ENCODE peak calls at places on chromosome 10, in six cellular contexts. X is PC-9; V is CD8-positive, alpha-beta T cell; W is OCI-LY7; M is heart right ventricle; F is mammary epithelial cell. O is an unnamed sample.

GRCh38 chr10:114729103-114729659 is 71.1 kb upstream of the ABLIM1 start:
- DNase-seq in X (no peak), V (no peak), W (no peak), M (no peak), F (no peak), O (no peak)

GRCh38 chr10:69089638-69090599 is 2.0 kb downstream of the SRGN start:
- DNase-seq in X (no peak), V (peak), W (no peak), M (peak), F (no peak), O (no peak)

GRCh38 chr10:95818663-95819062 is 62.7 kb downstream of the ENTPD1 start:
- DNase-seq in X (peak), V (no peak), W (no peak), M (no peak), F (peak), O (no peak)

GRCh38 chr10:104806791-104807190 is 165.7 kb downstream of the SORCS3 start:
- DNase-seq in X (no peak), V (no peak), W (no peak), M (no peak), F (no peak), O (no peak)

GRCh38 chr10:78202386-78202785 is 168.7 kb downstream of the RPS24 start:
- DNase-seq in X (no peak), V (no peak), W (no peak), M (no peak), F (no peak), O (no peak)

GRCh38 chr10:21261705-21262285 is 263.7 kb downstream of the SKIDA1 start:
- DNase-seq in X (no peak), V (no peak), W (no peak), M (no peak), F (no peak), O (peak)

GRCh38 chr10:104122273-104123107 is 519 bp downstream of the SFR1 start:
- DNase-seq in X (no peak), V (no peak), W (peak), M (no peak), F (no peak), O (no peak)

GRCh38 chr10:62990126-62990525 is 143.0 kb upstream of the NRBF2 start:
- DNase-seq in X (no peak), V (no peak), W (no peak), M (no peak), F (peak), O (no peak)

GRCh38 chr10:110305767-110306451 is 1.2 kb upstream of the SMNDC1 start:
- DNase-seq in X (peak), V (peak), W (peak), M (peak), F (peak), O (no peak)

GRCh38 chr10:114859227-114859626 is 37.6 kb downstream of the FHIP2A start:
- DNase-seq in X (no peak), V (no peak), W (no peak), M (no peak), F (no peak), O (no peak)

GRCh38 chr10:69697006-69697405 is 67.0 kb downstream of the FAM241B start:
- DNase-seq in X (peak), V (no peak), W (no peak), M (no peak), F (no peak), O (no peak)

GRCh38 chr10:131086094-131086493 is 225.4 kb downstream of the TCERG1L start:
- DNase-seq in X (no peak), V (no peak), W (no peak), M (no peak), F (no peak), O (no peak)

GRCh38 chr10:77163670-77164348 is 473.8 kb downstream of the KCNMA1 start:
- DNase-seq in X (peak), V (no peak), W (no peak), M (no peak), F (peak), O (no peak)

GRCh38 chr10:79400567-79401004 is 44.8 kb downstream of the ZCCHC24 start:
- DNase-seq in X (no peak), V (peak), W (peak), M (no peak), F (no peak), O (no peak)

GRCh38 chr10:5861269-5862031 is 28.2 kb downstream of the ANKRD16 start:
- DNase-seq in X (peak), V (no peak), W (no peak), M (no peak), F (peak), O (no peak)

GRCh38 chr10:35424680-35425285 is 88.5 kb downstream of the CCNY start:
- DNase-seq in X (no peak), V (no peak), W (no peak), M (no peak), F (no peak), O (no peak)

GRCh38 chr10:114073787-114074186 is 30.1 kb downstream of the ADRB1 start:
- DNase-seq in X (no peak), V (peak), W (peak), M (no peak), F (no peak), O (no peak)

GRCh38 chr10:3396116-3396515 is 223.5 kb upstream of the PITRM1 start:
- DNase-seq in X (no peak), V (no peak), W (no peak), M (no peak), F (no peak), O (no peak)

GRCh38 chr10:84397735-84398144 is 69.4 kb downstream of the CCSER2 start:
- DNase-seq in X (no peak), V (no peak), W (no peak), M (no peak), F (peak), O (no peak)

DNA sequence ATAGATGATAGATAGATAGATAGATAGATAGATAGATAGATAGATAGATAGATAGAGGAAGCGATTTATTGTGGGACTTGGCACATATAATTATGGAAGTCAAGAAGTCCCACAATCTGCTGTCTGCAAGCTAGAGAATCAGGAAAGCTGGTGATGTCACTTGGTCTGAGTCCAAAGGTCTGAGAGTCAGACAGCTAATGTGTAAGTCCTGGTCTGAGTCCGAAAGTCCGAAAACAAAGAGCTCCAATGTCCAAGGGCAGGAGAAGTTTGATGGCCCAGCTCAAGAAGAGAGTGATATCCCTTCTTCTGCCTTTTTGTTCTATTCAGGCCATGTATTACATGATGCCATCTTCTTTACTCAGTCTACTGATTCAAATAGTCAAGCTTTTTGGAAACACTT is 53.8 kb upstream of the TCF7L2 start:
- DNase-seq in X (no peak), V (no peak), W (no peak), M (no peak), F (no peak), O (no peak)
- H3K27ac ChIP-seq in X (no peak), V (no peak), W (no peak), M (no peak), F (no peak), O (no peak)

DNA sequence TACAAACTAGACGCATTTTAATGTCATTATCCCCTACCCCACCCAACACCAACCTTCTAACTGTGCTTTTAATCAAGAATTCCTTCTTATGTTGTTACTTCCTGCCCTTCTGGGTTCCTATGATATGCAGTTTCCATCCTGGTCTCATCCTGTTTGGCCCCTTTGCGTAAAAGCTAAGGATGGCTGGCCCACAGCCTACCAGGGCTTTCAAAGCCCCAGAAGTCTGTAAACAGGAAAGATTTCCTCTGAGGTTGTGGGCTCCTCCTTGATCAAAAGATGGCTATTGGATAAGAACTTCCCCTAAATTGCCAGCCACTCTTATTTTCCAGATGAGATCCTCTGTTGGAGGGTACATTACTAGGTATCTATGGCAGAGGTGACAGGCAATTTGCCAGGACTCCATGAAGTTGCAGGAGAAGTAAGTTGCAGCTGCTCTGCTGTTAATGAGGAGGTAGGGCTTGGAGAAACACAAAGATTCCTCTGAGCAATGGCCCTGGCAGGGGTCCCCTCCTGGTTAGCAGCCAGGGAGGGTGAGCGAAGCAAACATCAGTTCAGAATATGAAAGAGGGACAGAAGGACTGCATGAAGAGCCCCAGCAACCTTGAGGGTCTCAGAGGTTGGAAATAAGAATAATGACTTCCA is 32.2 kb downstream of the NRP1 start:
- DNase-seq in X (no peak), V (no peak), W (no peak), M (peak), F (no peak), O (no peak)
- H3K27ac ChIP-seq in X (peak), V (no peak), W (no peak), M (peak), F (no peak), O (no peak)

GRCh38 chr10:121683803-121684202 is 85.6 kb upstream of the FGFR2 start:
- DNase-seq in X (no peak), V (no peak), W (no peak), M (no peak), F (no peak), O (no peak)

GRCh38 chr10:121683366-121683765 is 85.1 kb upstream of the FGFR2 start:
- DNase-seq in X (no peak), V (no peak), W (no peak), M (no peak), F (no peak), O (no peak)

GRCh38 chr10:121681171-121681752 is 83.0 kb upstream of the FGFR2 start:
- DNase-seq in X (no peak), V (no peak), W (no peak), M (no peak), F (no peak), O (no peak)

GRCh38 chr10:121684276-121684675 is 86.0 kb upstream of the FGFR2 start:
- DNase-seq in X (no peak), V (no peak), W (no peak), M (no peak), F (no peak), O (no peak)

DNA sequence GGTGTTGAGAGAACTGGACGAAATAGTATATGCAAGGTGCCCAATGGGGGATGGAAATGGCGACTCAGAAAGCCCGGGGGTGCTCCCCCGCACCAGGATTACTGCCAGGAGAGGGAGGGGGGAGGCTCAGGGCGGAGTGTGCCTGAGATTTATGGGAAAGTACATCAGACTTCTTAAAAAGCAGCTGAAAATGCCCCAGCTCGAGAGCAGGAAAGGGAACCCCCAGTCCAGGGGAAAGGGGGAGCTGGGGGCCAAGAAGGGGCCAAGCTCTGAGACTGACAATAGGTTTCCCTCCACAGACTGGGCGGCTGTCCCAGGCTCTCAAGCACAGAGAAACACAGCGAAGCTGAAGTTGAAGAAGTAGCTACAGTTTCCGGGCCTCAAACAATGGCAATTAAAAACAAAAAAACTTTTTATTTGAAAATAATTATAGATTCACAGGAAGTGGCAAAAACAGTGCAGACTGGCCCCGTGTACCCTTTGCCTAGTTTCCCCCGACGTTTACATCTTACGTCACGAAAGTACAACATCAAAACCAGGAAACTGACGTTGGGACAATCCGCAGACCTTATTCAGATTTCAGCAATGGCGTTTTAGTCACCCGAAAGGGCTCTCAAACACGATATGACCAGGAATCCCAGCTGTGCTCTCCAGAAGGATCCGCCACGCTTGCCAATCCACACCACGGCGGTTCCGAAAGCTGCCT is 83.9 kb upstream of the FGFR2 start:
- DNase-seq in X (no peak), V (no peak), W (no peak), M (peak), F (no peak), O (peak)
- H3K27ac ChIP-seq in X (no peak), V (no peak), W (no peak), M (no peak), F (no peak), O (peak)

GRCh38 chr10:99977916-99978315 is 31.8 kb downstream of the DNMBP start:
- DNase-seq in X (no peak), V (no peak), W (no peak), M (no peak), F (no peak), O (no peak)

GRCh38 chr10:99973190-99973589 is 36.6 kb downstream of the DNMBP start:
- DNase-seq in X (no peak), V (no peak), W (no peak), M (no peak), F (no peak), O (no peak)

GRCh38 chr10:99975106-99975829 is 34.5 kb downstream of the DNMBP start:
- DNase-seq in X (no peak), V (no peak), W (peak), M (no peak), F (no peak), O (no peak)

GRCh38 chr10:99976886-99977391 is 32.8 kb downstream of the DNMBP start:
- DNase-seq in X (peak), V (no peak), W (no peak), M (no peak), F (peak), O (no peak)

DNA sequence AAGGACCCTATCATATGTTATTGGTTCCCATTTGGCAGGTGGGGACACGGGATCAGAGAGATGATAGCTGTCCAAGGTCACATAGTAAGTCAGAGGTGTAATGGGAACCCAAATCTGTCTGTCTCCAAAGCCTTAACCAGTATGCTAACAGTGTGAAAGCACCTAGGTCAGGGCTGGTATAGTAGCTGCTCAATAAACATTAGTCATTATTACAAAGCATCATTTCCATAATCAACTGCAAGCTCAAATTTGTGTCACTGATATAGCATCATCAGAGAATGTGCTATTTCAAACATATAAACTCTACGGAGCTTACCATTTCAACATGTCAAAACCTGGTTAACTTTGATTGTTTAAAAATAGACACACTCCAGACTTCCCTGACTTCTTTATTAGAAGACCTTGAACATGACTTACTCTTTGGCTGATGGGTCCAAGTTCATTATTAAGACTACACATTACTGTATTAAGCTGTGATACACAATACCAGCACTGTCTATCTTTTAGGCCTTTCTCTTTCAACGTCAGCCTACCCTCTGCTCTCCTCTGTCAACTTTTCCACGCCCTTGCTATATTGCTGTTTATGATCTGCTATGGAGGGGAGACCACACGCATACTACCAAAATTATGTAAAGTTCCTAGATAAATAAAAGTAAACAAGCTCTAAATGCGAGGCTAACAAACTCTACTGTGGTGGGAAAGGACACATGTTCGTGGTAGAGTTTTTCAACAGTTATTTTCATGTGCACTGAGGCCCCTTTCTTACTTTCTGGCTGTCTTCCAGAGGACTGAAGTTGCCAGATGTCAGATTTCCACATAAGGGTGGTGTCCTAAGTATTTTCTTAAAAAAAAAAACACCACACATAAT is 33.6 kb downstream of the DNMBP start:
- DNase-seq in X (no peak), V (no peak), W (no peak), M (peak), F (peak), O (no peak)
- H3K27ac ChIP-seq in X (peak), V (no peak), W (peak), M (peak), F (peak), O (no peak)

GRCh38 chr10:72322280-72323058 is 32.2 kb downstream of the DNAJB12 start:
- DNase-seq in X (peak), V (peak), W (no peak), M (no peak), F (peak), O (no peak)
- H3K27ac ChIP-seq in X (peak), V (no peak), W (peak), M (no peak), F (peak), O (no peak)